ENCODE peak calls at places on chromosomes 4 and X, in nine cellular contexts. J is EL, M is RPMI7951, S is head of caudate nucleus, R is astrocyte of the spinal cord, I is PC-3, U is DMS 273 treated with DMSO at 0.1 percent for 48 hours, Y is NCI-H2081, C is AG09319. W is an unnamed sample.

GRCh38 chr4:147511005-147511660 is 30.2 kb downstream of the EDNRA start:
- DNase-seq in U (no peak), M (no peak), C (no peak), J (peak; percentile 13), I (no peak), R (no peak), Y (no peak), S (no peak), W (no peak)

GRCh38 chr4:102819588-102820365 is 7.6 kb downstream of the UBE2D3 start:
- DNase-seq in U (no peak), M (peak; percentile 16), I (no peak), Y (no peak), J (no peak), C (no peak), S (no peak), R (peak; percentile 33), W (no peak)

GRCh38 chrX:79270401-79270800 is 96.7 kb downstream of the ITM2A start:
- DNase-seq in R (no peak), C (no peak), I (no peak), J (no peak), U (no peak), Y (no peak), S (peak; percentile 53), M (no peak), W (peak; percentile 6)

GRCh38 chr4:98166025-98166730 is 22.9 kb upstream of the STPG2 start:
- DNase-seq in C (no peak), U (no peak), Y (no peak), R (peak; percentile 34), I (peak; percentile 90), J (peak; percentile 21), M (peak; percentile 59), S (no peak), W (no peak)

GRCh38 chr4:117135634-117136354 is 50.4 kb upstream of the TRAM1L1 start:
- DNase-seq in J (no peak), R (no peak), I (peak; percentile 42), Y (no peak), M (peak; percentile 4), C (no peak), U (peak; percentile 9), S (no peak), W (no peak)

GRCh38 chr4:168514249-168514852 is 17.5 kb downstream of the PALLD start:
- DNase-seq in S (no peak), J (peak; percentile 50), M (peak; percentile 41), I (peak; percentile 71), U (no peak), Y (peak; percentile 41), C (no peak), R (peak; percentile 67), W (no peak)

GRCh38 chr4:7945709-7946380 is 6.2 kb upstream of the AFAP1 start:
- DNase-seq in R (no peak), Y (no peak), S (no peak), I (no peak), C (no peak), U (no peak), M (no peak), J (no peak), W (no peak)

GRCh38 chr4:8261851-8262535 is 7.6 kb upstream of the HTRA3 start:
- DNase-seq in I (no peak), J (peak; percentile 42), S (no peak), M (peak; percentile 72), R (peak; percentile 67), Y (no peak), C (no peak), U (no peak), W (no peak)

GRCh38 chr4:110184124-110184790 is 14.2 kb downstream of the ELOVL6 start:
- DNase-seq in J (peak; percentile 29), C (no peak), S (no peak), U (no peak), M (peak; percentile 19), R (peak; percentile 67), I (no peak), Y (no peak), W (no peak)